ENCODE peak calls at places on chromosomes 16 and 17, in seven cellular contexts. A, X, T, K, B, F and W are unnamed samples.

GRCh38 chr16:11613381-11614303 is 26.9 kb upstream of the LITAF start:
- DNase-seq in A (no peak), X (no peak), T (no peak), K (no peak), B (no peak), F (no peak), W (no peak)

GRCh38 chr16:50999181-50999580 is 151.9 kb downstream of the SALL1 start:
- DNase-seq in A (no peak), X (no peak), T (no peak), K (no peak), B (no peak), F (no peak), W (no peak)

GRCh38 chr17:30378191-30378796 is 433 bp upstream of the CPD start:
- DNase-seq in A (peak), X (peak), T (no peak), K (no peak), B (no peak), F (no peak), W (peak)

GRCh38 chr17:27576429-27577123 is 54.4 kb upstream of the LGALS9 start:
- DNase-seq in A (no peak), X (no peak), T (no peak), K (no peak), B (no peak), F (peak), W (no peak)

GRCh38 chr16:19831678-19832077 is 53.0 kb downstream of the GPRC5B start:
- DNase-seq in A (peak), X (no peak), T (no peak), K (no peak), B (no peak), F (peak), W (no peak)

GRCh38 chr17:27566673-27567562 is 64.1 kb upstream of the LGALS9 start:
- DNase-seq in A (no peak), X (no peak), T (no peak), K (no peak), B (no peak), F (no peak), W (no peak)

GRCh38 chr17:16286009-16286946 is 67.0 kb downstream of the CENPV start:
- DNase-seq in A (peak), X (peak), T (peak), K (no peak), B (no peak), F (peak), W (no peak)

GRCh38 chr17:44919411-44919810 is 4.1 kb upstream of the GFAP start:
- DNase-seq in A (no peak), X (no peak), T (no peak), K (no peak), B (no peak), F (no peak), W (no peak)

GRCh38 chr16:27217256-27217655 is 13.9 kb downstream of the KDM8 start:
- DNase-seq in A (peak), X (no peak), T (no peak), K (no peak), B (no peak), F (peak), W (no peak)

GRCh38 chr17:82059272-82060000 is 6.2 kb downstream of the DUS1L start:
- DNase-seq in A (no peak), X (peak), T (no peak), K (no peak), B (no peak), F (no peak), W (peak)

GRCh38 chr17:45101883-45102811 is 30.2 kb downstream of the PLCD3 start:
- DNase-seq in A (no peak), X (no peak), T (no peak), K (no peak), B (no peak), F (peak), W (no peak)

GRCh38 chr16:73095885-73096341 is 48.0 kb upstream of the ZFHX3 start:
- DNase-seq in A (no peak), X (no peak), T (no peak), K (peak), B (no peak), F (no peak), W (peak)

GRCh38 chr17:79306688-79307323 is 232.2 kb downstream of the ENGASE start:
- DNase-seq in A (no peak), X (no peak), T (peak), K (peak), B (peak), F (no peak), W (no peak)

GRCh38 chr17:82449136-82449882 is 1.2 kb downstream of the CYBC1 start:
- DNase-seq in A (no peak), X (peak), T (no peak), K (no peak), B (no peak), F (no peak), W (peak)

GRCh38 chr17:83200746-83201145 is 121.3 kb downstream of the METRNL start:
- DNase-seq in A (no peak), X (no peak), T (peak), K (no peak), B (no peak), F (no peak), W (no peak)

GRCh38 chr17:46026045-46026814 is 27.2 kb downstream of the STH start:
- DNase-seq in A (no peak), X (no peak), T (no peak), K (no peak), B (no peak), F (no peak), W (no peak)